ENCODE peak calls at places on chromosomes 13 and 19, in four cellular contexts. One of them, this sample, is unnamed.

GRCh38 chr19:48571378-48572162 is 19.6 kb downstream of the SULT2B1 start:
- DNase-seq in AG10803: no peak
- DNase-seq in vagina: no peak
- DNase-seq in CD8-positive, alpha-beta T cell: no peak
- DNase-seq in this sample: no peak

GRCh38 chr13:100573121-100573520 is 15.5 kb downstream of the GGACT start:
- DNase-seq in AG10803: peak
- DNase-seq in vagina: no peak
- DNase-seq in CD8-positive, alpha-beta T cell: peak
- DNase-seq in this sample: no peak

GRCh38 chr19:40521276-40521675 is 54.5 kb downstream of the SPTBN4 start:
- DNase-seq in AG10803: peak
- DNase-seq in vagina: no peak
- DNase-seq in CD8-positive, alpha-beta T cell: no peak
- DNase-seq in this sample: no peak

GRCh38 chr19:31402931-31403330 is 53.7 kb upstream of the TSHZ3 start:
- DNase-seq in AG10803: no peak
- DNase-seq in vagina: no peak
- DNase-seq in CD8-positive, alpha-beta T cell: no peak
- DNase-seq in this sample: no peak

GRCh38 chr19:1254081-1254527 is 5.7 kb downstream of the MIDN start:
- DNase-seq in AG10803: no peak
- DNase-seq in vagina: no peak
- DNase-seq in CD8-positive, alpha-beta T cell: no peak
- DNase-seq in this sample: no peak

GRCh38 chr13:40193290-40194203 is 472.9 kb downstream of the FOXO1 start:
- DNase-seq in AG10803: peak
- DNase-seq in vagina: no peak
- DNase-seq in CD8-positive, alpha-beta T cell: no peak
- DNase-seq in this sample: no peak

GRCh38 chr13:66673401-66673800 is 556.7 kb downstream of the PCDH9 start:
- DNase-seq in AG10803: peak
- DNase-seq in vagina: no peak
- DNase-seq in CD8-positive, alpha-beta T cell: no peak
- DNase-seq in this sample: no peak

GRCh38 chr19:53463263-53463662 is 4.3 kb upstream of the ZNF813 start:
- DNase-seq in AG10803: peak
- DNase-seq in vagina: no peak
- DNase-seq in CD8-positive, alpha-beta T cell: no peak
- DNase-seq in this sample: no peak

GRCh38 chr19:55373318-55373992 is 3.2 kb upstream of the TMEM190 start:
- DNase-seq in AG10803: no peak
- DNase-seq in vagina: no peak
- DNase-seq in CD8-positive, alpha-beta T cell: no peak
- DNase-seq in this sample: no peak

GRCh38 chr19:14632286-14632685 is 42.4 kb downstream of the ADGRE3 start:
- DNase-seq in AG10803: no peak
- DNase-seq in vagina: no peak
- DNase-seq in CD8-positive, alpha-beta T cell: no peak
- DNase-seq in this sample: no peak

DNA sequence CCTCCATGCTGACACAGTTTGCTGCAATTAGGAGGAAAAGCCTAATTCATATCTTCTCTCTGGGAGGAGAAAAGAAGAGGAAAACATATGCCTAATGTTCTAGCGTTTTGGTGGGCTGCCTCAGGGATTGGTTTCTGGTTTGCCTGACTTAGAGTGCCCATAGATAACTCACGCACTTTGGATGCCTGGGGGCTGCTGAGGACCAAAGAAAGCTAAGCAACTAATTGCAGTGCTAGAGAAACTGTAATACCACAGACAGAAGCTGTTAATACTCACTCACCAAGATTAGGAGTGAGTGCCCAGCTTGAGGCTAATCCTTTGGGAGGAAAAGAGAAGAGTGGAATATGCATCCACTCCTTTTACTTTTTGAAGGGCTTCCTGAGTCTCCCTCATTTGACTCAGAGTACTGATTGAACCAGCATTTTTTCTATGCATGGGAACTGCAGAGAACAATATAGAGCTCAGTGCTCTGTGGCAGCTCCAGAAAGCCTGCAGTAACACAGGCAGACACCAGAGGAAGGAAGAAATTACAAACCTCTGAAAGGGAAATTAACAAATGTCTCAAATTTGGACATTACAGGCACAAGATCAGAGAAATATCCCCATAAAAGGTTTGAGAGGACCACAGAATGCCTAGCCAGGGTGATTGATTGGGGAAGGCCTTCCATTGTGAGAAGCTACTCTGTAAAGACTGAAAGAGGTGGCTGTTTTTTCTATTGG is 666.4 kb downstream of the OLFM4 start:
- DNase-seq in AG10803: no peak
- DNase-seq in vagina: no peak
- DNase-seq in CD8-positive, alpha-beta T cell: no peak
- DNase-seq in this sample: no peak
- TF ChIP-seq CTCF in AG10803: no peak
- TF ChIP-seq CTCF in vagina: no peak
- TF ChIP-seq CTCF in CD8-positive, alpha-beta T cell: no peak
- TF ChIP-seq CTCF in this sample: no peak

GRCh38 chr19:3684817-3685410 is 15.4 kb downstream of the PIP5K1C start:
- DNase-seq in AG10803: no peak
- DNase-seq in vagina: no peak
- DNase-seq in CD8-positive, alpha-beta T cell: no peak
- DNase-seq in this sample: no peak
- TF ChIP-seq CTCF in AG10803: no peak
- TF ChIP-seq CTCF in vagina: no peak
- TF ChIP-seq CTCF in CD8-positive, alpha-beta T cell: no peak
- TF ChIP-seq CTCF in this sample: no peak

DNA sequence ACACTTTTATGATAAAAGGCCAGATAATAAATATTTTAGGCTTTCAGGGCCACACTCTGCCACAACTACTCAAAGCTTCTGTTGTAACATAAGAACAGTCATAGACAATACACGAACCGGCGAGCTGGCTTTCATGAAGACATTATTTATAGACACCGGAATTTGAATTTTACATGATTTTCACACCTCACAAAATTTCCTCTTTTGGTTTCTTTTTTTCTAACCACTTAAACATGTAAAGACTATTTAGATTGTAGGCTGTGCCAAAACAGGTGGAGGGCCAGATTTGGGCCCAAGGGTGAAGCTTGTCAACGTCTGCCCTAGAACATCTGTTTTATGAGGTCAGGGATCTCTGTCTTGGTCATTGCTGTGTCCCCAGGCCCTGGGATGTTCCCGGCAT is 29.7 kb upstream of the FXYD3 start:
- DNase-seq in AG10803: no peak
- DNase-seq in vagina: no peak
- DNase-seq in CD8-positive, alpha-beta T cell: no peak
- DNase-seq in this sample: no peak
- TF ChIP-seq CTCF in AG10803: no peak
- TF ChIP-seq CTCF in vagina: no peak
- TF ChIP-seq CTCF in CD8-positive, alpha-beta T cell: no peak
- TF ChIP-seq CTCF in this sample: no peak

GRCh38 chr13:97979556-97979955 is 26.1 kb downstream of the IPO5 start:
- DNase-seq in AG10803: no peak
- DNase-seq in vagina: no peak
- DNase-seq in CD8-positive, alpha-beta T cell: no peak
- DNase-seq in this sample: no peak
- TF ChIP-seq CTCF in AG10803: no peak
- TF ChIP-seq CTCF in vagina: no peak
- TF ChIP-seq CTCF in CD8-positive, alpha-beta T cell: no peak
- TF ChIP-seq CTCF in this sample: no peak

DNA sequence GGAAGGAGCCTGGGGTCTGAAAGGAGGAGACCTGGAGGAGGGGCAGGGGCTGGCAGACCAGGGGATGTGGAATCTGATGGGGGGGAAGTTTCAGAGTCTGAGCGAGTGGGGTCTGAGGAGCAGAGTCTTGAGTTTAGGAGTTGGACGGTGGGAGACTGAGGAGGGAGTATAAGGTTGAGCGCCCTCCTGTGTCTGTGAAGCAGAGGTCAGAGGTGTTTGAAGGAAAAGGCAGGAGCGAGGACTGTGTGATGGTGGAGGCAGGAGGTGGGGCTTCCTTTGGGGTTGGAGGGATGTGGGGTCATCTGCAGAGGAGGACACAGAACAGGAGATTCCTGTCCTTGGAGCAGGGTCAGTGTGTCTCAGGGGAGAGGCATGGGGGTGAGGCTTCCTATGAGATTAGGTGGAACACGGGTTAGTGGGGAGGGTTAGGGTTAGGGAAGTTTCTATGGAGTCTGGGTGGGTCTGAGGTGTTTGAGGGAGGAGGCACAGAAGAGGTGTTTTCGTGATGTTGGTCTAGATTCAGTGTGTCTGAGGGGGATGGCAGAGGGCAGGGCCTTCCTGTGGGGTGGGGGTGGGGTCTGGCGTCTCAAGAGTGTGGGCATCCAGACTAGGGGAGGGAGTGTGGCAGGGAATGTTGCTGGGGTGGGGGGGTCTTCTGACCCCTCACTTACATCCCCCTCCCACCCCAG is 8.3 kb downstream of the RYR1 start:
- DNase-seq in AG10803: no peak
- DNase-seq in vagina: no peak
- DNase-seq in CD8-positive, alpha-beta T cell: no peak
- DNase-seq in this sample: no peak
- TF ChIP-seq CTCF in AG10803: peak
- TF ChIP-seq CTCF in vagina: no peak
- TF ChIP-seq CTCF in CD8-positive, alpha-beta T cell: no peak
- TF ChIP-seq CTCF in this sample: no peak

GRCh38 chr13:28805193-28805819 is 14.8 kb upstream of the MTUS2 start:
- DNase-seq in AG10803: no peak
- DNase-seq in vagina: no peak
- DNase-seq in CD8-positive, alpha-beta T cell: peak
- DNase-seq in this sample: no peak
- TF ChIP-seq CTCF in AG10803: peak
- TF ChIP-seq CTCF in vagina: no peak
- TF ChIP-seq CTCF in CD8-positive, alpha-beta T cell: no peak
- TF ChIP-seq CTCF in this sample: peak

DNA sequence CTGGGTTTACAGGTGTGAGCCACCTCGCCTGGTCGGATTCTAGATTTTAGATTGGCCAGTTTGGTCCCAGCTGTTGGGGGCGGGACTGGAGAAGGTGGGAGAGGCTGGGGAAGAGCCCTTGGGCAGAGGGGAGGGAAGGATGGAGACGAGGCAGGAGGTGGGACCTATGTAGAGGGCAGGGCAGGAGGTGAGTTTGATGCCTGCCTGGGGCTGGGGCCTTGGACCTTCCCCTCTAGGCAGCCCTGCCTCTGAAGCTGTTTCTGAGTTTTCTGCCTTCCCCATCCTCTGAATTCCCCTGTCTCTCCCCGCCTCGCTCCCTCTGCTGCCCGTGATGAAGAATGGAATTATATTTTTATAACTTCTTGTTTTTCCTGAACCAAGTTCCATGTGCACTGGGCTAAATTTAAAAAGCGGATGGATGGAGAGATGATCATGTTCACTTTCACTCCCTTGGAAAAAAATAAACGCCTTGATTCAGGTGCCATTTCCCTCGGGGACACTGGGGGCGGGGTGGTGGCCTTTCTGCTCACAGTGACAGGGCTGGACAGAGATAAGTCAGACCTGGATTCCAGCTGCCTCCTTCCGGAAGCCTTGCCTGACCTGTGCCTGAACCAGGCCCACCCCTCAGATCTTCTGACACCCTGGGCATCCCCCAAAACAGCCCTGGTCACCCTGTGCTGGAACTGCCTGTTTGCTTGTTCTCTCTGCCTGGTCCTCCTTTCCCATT is 16.5 kb upstream of the TNFAIP8L1 start:
- DNase-seq in AG10803: no peak
- DNase-seq in vagina: no peak
- DNase-seq in CD8-positive, alpha-beta T cell: no peak
- DNase-seq in this sample: no peak
- TF ChIP-seq CTCF in AG10803: peak
- TF ChIP-seq CTCF in vagina: no peak
- TF ChIP-seq CTCF in CD8-positive, alpha-beta T cell: no peak
- TF ChIP-seq CTCF in this sample: no peak

GRCh38 chr13:51326782-51327181 is 12.7 kb upstream of the SERPINE3 start:
- DNase-seq in AG10803: no peak
- DNase-seq in vagina: no peak
- DNase-seq in CD8-positive, alpha-beta T cell: no peak
- DNase-seq in this sample: no peak
- TF ChIP-seq CTCF in AG10803: no peak
- TF ChIP-seq CTCF in vagina: no peak
- TF ChIP-seq CTCF in CD8-positive, alpha-beta T cell: no peak
- TF ChIP-seq CTCF in this sample: no peak

This sample was measured in esophagus muscularis mucosa.